ENCODE peak calls at places on chromosomes 5 and 9, in eight cellular contexts. T is GM10248, E is tibial artery, W is choroid plexus epithelial cell, Q is lower lobe of right lung, G is mucosa of descending colon, U is GM20000, P is bronchial epithelial cell. B is an unnamed sample.

GRCh38 chr5:66891184-66891925 is 295.2 kb downstream of the MAST4 start:
- DNase-seq in E (no peak), W (peak; percentile 39), Q (no peak), U (no peak), T (no peak), P (peak; percentile 99), G (no peak), B (no peak)

GRCh38 chr9:21969011-21969935 is 24.9 kb downstream of the CDKN2A start:
- DNase-seq in G (no peak), E (no peak), U (no peak), T (no peak), W (peak; percentile 74), Q (no peak), P (no peak), B (no peak)

GRCh38 chr5:39656600-39656999 is 231.8 kb upstream of the DAB2 start:
- DNase-seq in P (no peak), U (no peak), G (no peak), W (no peak), T (no peak), Q (no peak), E (no peak), B (no peak)

GRCh38 chr9:91047529-91047928 is 245.9 kb downstream of the SYK start:
- DNase-seq in W (no peak), Q (no peak), G (no peak), U (no peak), E (no peak), T (no peak), P (no peak), B (peak; percentile 82)

GRCh38 chr9:32403567-32403966 is 19.1 kb downstream of the ACO1 start:
- DNase-seq in W (no peak), G (no peak), T (no peak), Q (no peak), P (no peak), U (no peak), E (no peak), B (no peak)

GRCh38 chr5:60334281-60334713 is 365.7 kb downstream of the DEPDC1B start:
- DNase-seq in Q (no peak), E (peak; percentile 73), P (peak; percentile 80), U (no peak), T (no peak), G (no peak), W (peak; percentile 85), B (no peak)

GRCh38 chr9:107489687-107490605 is at the start of gene KLF4:
- DNase-seq in G (peak; percentile 94), E (peak; percentile 96), T (peak; percentile 91), Q (peak; percentile 94), W (peak; percentile 96), U (peak; percentile 93), P (peak; percentile 76), B (peak; percentile 82)

GRCh38 chr5:80507663-80508062 is 19.8 kb downstream of the FAM151B start:
- DNase-seq in T (no peak), E (no peak), P (no peak), U (no peak), G (no peak), Q (no peak), W (no peak), B (no peak)

GRCh38 chr5:2095011-2095410 is 212.3 kb upstream of the IRX4 start:
- DNase-seq in W (no peak), E (no peak), G (no peak), Q (no peak), P (no peak), U (no peak), T (peak; percentile 1), B (no peak)

GRCh38 chr5:60497706-60498500 is 202.1 kb downstream of the DEPDC1B start:
- DNase-seq in E (no peak), T (no peak), Q (no peak), P (no peak), W (peak; percentile 80), U (no peak), G (no peak), B (no peak)

DNA sequence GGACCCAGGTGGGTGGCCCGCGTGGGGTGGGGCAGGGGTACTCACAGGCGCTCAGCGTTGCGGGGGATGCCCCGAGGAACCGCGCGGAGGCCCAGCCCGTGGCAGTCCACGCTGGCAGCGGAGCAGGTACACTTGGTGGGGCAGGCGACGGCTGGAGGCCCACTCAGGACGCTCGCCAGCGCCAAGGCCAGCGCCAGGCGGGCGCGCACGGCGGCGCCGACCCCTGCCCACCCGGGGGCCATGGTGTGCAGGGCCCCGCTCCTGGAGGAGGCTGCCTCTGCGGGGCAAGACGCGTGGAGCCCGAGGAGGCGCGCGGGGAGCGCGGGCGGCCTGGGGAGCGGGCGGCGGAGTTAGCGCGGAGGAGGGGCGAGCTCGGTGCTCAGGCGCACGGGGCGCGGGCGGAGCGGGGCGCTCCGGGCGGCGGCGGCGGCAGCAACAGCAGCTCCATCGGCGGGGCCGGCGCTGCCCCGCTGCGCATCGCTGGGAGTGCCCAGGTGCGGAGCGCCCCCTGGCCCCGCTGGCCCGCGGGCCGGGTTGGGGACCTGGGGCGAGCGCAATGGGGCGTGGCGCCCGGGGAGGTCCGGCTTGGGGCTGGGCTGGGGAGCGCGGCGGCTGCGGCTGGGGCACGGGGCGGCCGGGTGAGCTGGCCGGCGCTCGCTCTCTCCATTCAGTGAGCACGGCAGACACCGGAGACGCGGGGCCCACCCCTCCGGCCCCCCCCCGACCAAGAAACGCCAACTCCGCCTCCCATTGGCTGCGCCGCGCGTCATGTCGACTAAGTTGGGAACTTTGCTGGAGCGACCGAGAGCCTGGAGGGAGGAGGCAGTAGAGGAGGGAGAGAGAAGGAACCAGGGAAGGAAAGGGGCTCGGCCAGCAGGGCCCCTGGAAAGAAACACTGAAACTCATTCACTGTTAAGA is at the start of gene SLIT3:
- DNase-seq in T (no peak), G (peak; percentile 60), U (peak; percentile 35), E (peak; percentile 92), P (peak; percentile 59), Q (no peak), W (peak; percentile 37), B (no peak)
- TF ChIP-seq CTCF in T (no peak), G (no peak), U (no peak), E (no peak), P (no peak), Q (no peak), W (no peak), B (no peak)

DNA sequence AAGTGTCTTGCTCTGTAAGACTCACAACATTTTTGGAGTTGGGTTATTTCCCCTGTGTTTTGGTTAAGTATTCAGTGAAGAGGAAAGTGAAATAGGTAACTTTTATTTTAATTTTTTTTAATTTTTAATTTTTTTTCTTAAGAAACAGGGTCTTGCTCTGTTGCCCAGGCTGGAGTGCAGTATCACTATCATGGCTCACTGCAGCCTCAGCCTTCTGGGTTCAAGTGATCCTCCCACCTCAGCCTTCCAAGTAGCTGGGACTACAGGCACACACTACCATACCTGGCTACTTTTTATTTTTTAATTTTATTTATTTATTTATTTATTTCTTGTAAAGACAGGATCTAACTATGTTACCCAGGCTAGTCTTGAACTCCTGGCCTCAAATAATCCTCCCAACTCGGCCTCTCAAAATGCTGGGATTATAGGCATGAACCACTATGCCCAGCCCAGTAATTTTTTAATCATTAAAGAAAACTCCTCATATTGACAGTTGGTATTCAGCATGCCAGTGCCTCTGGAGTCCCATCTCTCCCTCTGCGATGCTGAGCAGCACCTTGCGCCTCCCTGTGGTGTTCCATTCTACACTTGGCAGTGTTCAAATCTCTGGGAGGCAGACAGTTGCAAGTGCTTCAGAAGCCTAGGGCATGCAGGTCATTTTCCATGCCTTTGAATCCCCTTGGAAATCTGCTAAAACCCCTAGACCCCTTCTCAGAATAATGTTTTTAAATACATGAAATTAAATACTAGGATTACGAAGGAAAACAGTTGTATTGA is 41.1 kb downstream of the GARNL3 start:
- DNase-seq in G (no peak), Q (no peak), T (no peak), P (no peak), U (no peak), E (no peak), W (no peak), B (no peak)
- TF ChIP-seq CTCF in G (no peak), Q (no peak), T (no peak), P (no peak), U (no peak), E (no peak), W (no peak), B (no peak)

GRCh38 chr5:102681403-102681983 is 73.6 kb upstream of the PAM start:
- DNase-seq in T (peak; percentile 52), P (peak; percentile 60), G (peak; percentile 55), W (peak; percentile 91), E (peak; percentile 73), Q (peak; percentile 54), U (peak; percentile 68), B (peak; percentile 77)
- TF ChIP-seq CTCF in T (peak; percentile 85), P (peak; percentile 82), G (peak; percentile 49), W (peak; percentile 98), E (peak; percentile 85), Q (peak; percentile 84), U (peak; percentile 83), B (peak; percentile 71)

DNA sequence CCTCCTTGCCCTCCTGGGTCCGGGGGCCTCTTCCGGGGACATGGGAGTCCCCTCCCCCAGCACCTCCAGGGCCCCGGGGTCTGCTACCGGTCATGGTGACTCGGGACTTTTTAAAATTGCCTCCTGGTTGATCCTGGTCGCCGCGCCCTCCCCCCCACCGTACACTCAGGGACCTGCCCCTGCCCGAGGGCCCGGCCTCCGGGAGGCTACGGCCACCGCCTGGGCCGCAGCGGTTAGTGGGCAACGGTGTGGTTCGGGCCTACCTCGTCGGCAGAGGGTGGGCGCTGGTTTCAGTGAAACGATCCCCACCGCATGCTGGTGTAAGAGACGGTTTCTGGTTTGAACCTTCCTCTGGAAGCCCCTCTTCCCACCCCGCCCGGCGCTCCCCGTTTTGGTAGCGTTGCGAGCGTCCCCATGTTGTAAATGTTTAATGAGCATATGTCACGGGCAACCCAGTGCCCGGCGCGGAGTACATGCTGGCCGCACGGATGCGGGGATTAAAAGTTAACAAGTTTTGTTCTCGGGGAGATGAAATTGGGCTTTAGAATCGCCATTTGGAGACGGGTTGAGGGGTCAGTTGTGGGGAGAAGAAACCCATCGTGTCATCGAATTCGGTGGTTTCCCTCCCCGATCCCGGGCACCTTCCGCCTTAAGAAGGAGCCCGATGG is 1.2 kb downstream of the LARP1 start:
- DNase-seq in U (peak; percentile 51), T (peak; percentile 32), W (peak; percentile 23), E (peak; percentile 73), Q (peak; percentile 74), P (no peak), G (peak; percentile 76), B (peak; percentile 52)
- TF ChIP-seq CTCF in U (no peak), T (no peak), W (no peak), E (no peak), Q (no peak), P (no peak), G (no peak), B (no peak)

B was measured in activated CD8-positive, alpha-beta T cell treated with anti-CD3 and anti-CD28 coated beads for 36 hours.